ENCODE peak calls at places on chromosomes 5 and 9, in four cellular contexts. W is naive thymus-derived CD4-positive, alpha-beta T cell; H is adrenal gland; Z is IMR-90. A is an unnamed sample.

GRCh38 chr9:99244300-99245260 is 22.5 kb downstream of the SEC61B start:
- DNase-seq in W (no peak), H (no peak), Z (no peak), A (no peak)

GRCh38 chr5:171450423-171451246 is 31.2 kb downstream of the FGF18 start:
- DNase-seq in W (no peak), H (peak; percentile 61), Z (peak; percentile 73), A (peak; percentile 77)

GRCh38 chr5:422323-423232 is 20.4 kb upstream of the EXOC3 start:
- DNase-seq in W (no peak), H (no peak), Z (no peak), A (no peak)

GRCh38 chr5:1099931-1100651 is 11.8 kb downstream of the SLC12A7 start:
- DNase-seq in W (no peak), H (no peak), Z (peak; percentile 21), A (no peak)

GRCh38 chr5:31640024-31640423 is 1.1 kb downstream of the PDZD2 start:
- DNase-seq in W (no peak), H (no peak), Z (no peak), A (no peak)

GRCh38 chr5:143488372-143488771 is 84.9 kb upstream of the NR3C1 start:
- DNase-seq in W (no peak), H (no peak), Z (no peak), A (no peak)

GRCh38 chr5:179620293-179620692 is 3.2 kb downstream of the HNRNPH1 start:
- DNase-seq in W (no peak), H (no peak), Z (no peak), A (no peak)

GRCh38 chr9:93665128-93665565 is 88.8 kb downstream of the PHF2 start:
- DNase-seq in W (no peak), H (no peak), Z (no peak), A (no peak)

GRCh38 chr9:31119882-31120481 is 1264.5 kb upstream of the ACO1 start:
- DNase-seq in W (peak; percentile 66), H (no peak), Z (no peak), A (no peak)

GRCh38 chr5:97425511-97425910 is 242.5 kb upstream of the RIOK2 start:
- DNase-seq in W (no peak), H (no peak), Z (peak; percentile 16), A (no peak)

GRCh38 chr5:16666861-16667481 is 50.2 kb upstream of the RETREG1 start:
- DNase-seq in W (peak; percentile 37), H (no peak), Z (peak; percentile 15), A (no peak)

GRCh38 chr5:72884911-72885310 is 68.5 kb downstream of the TNPO1 start:
- DNase-seq in W (no peak), H (no peak), Z (no peak), A (no peak)

GRCh38 chr9:135247174-135247930 is 159.9 kb downstream of the OLFM1 start:
- DNase-seq in W (no peak), H (no peak), Z (no peak), A (no peak)

GRCh38 chr9:69460002-69460401 is 135.0 kb downstream of the ENTREP1 start:
- DNase-seq in W (no peak), H (no peak), Z (no peak), A (no peak)

GRCh38 chr9:124680049-124680448 is 91.1 kb downstream of the NR6A1 start:
- DNase-seq in W (no peak), H (no peak), Z (no peak), A (no peak)

GRCh38 chr9:3455088-3455487 is 70.7 kb downstream of the RFX3 start:
- DNase-seq in W (no peak), H (no peak), Z (peak; percentile 22), A (no peak)

GRCh38 chr9:95030344-95030743 is 287.2 kb downstream of the FANCC start:
- DNase-seq in W (no peak), H (no peak), Z (no peak), A (no peak)

GRCh38 chr9:121363586-121363961 is 6.5 kb downstream of the STOM start:
- DNase-seq in W (no peak), H (no peak), Z (no peak), A (no peak)

GRCh38 chr5:159660401-159660800 is 255.9 kb upstream of the ADRA1B start:
- DNase-seq in W (no peak), H (no peak), Z (no peak), A (no peak)

GRCh38 chr5:31531543-31531887 is 378 bp downstream of the DROSHA start:
- DNase-seq in W (no peak), H (peak; percentile 18), Z (no peak), A (no peak)

GRCh38 chr5:111775224-111775623 is 18.2 kb upstream of the NREP start:
- DNase-seq in W (no peak), H (no peak), Z (peak; percentile 64), A (no peak)

GRCh38 chr9:107478805-107479204 is 10.8 kb downstream of the KLF4 start:
- DNase-seq in W (no peak), H (no peak), Z (no peak), A (no peak)

GRCh38 chr5:108548684-108549596 is 167.0 kb upstream of the FBXL17 start:
- DNase-seq in W (no peak), H (no peak), Z (no peak), A (no peak)
- H3K4me3 ChIP-seq in W (no peak overlapping the region), H (no peak overlapping the region), Z (no peak overlapping the region), A (no peak overlapping the region)

GRCh38 chr5:162638849-162639248 is 571.3 kb downstream of the GABRG2 start:
- DNase-seq in W (no peak), H (no peak), Z (no peak), A (no peak)
- H3K9me3 ChIP-seq in W (no peaks in the 10 kb centered on the region), H (peaks cover 7% of the 10 kb centered on the region), Z (peaks cover 6% of the 10 kb centered on the region), A (no peaks in the 10 kb centered on the region)

GRCh38 chr5:6552612-6553011 is 80.2 kb downstream of the NSUN2 start:
- DNase-seq in W (no peak), H (no peak), Z (no peak), A (no peak)
- H3K27ac ChIP-seq in W (no peak overlapping the region), H (no peak overlapping the region), Z (no peak overlapping the region), A (no peak overlapping the region)

GRCh38 chr5:10283927-10284635 is 23.6 kb downstream of the CMBL start:
- DNase-seq in W (peak; percentile 73), H (peak; percentile 81), Z (peak; percentile 60), A (peak; percentile 78)
- H3K4me3 ChIP-seq in W (no peak overlapping the region), H (no peak overlapping the region), Z (no peak overlapping the region), A (no peak overlapping the region)

DNA sequence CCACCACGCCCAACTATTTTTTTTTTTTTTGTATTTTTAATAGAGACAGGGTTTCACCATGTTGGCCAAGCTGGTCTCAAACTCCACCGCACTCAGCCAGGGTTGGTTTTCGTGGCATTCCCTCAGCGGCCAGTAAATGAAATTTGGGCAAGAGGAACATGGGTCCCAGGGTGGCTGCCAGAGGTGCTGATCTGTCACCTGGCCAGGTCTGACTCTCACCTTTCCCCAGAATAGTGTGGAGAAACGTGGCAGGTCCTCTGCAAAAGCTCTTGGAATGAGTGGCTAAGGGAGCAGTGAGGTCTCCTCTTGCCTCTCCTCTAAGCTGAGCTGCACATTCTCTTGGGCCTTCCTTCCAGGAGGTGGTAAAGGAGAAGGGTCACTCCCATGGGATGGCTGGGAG is 170.1 kb downstream of the IRX2 start:
- DNase-seq in W (no peak), H (no peak), Z (no peak), A (no peak)
- H3K9me3 ChIP-seq in W (no peaks in the 10 kb centered on the region), H (no peaks in the 10 kb centered on the region), Z (peaks cover 44% of the 10 kb centered on the region), A (no peaks in the 10 kb centered on the region)

GRCh38 chr9:77807295-77807694 is 159.2 kb upstream of the GNA14 start:
- DNase-seq in W (no peak), H (no peak), Z (peak; percentile 93), A (no peak)

GRCh38 chr9:77806697-77807096 is 158.6 kb upstream of the GNA14 start:
- DNase-seq in W (no peak), H (no peak), Z (no peak), A (no peak)

GRCh38 chr9:77809552-77809951 is 161.4 kb upstream of the GNA14 start:
- DNase-seq in W (no peak), H (no peak), Z (peak; percentile 29), A (no peak)

GRCh38 chr9:77808750-77809079 is 160.6 kb upstream of the GNA14 start:
- DNase-seq in W (no peak), H (no peak), Z (no peak), A (no peak)

GRCh38 chr9:77807846-77808749 is 160.0 kb upstream of the GNA14 start:
- DNase-seq in W (no peak), H (no peak), Z (no peak), A (no peak)
- H3K27ac ChIP-seq in W (no peak overlapping the region), H (no peak overlapping the region), Z (peak overlapping the region; percentile 29), A (no peak overlapping the region)

GRCh38 chr9:134186471-134187109 is 22.2 kb upstream of the RNU6ATAC start:
- DNase-seq in W (no peak), H (no peak), Z (no peak), A (no peak)
- H3K4me3 ChIP-seq in W (no peak overlapping the region), H (no peak overlapping the region), Z (no peak overlapping the region), A (no peak overlapping the region)

A was measured in uterus.